ENCODE peak calls at places on chromosomes 11 and 22, in seven cellular contexts. S is A549, D is OCI-LY7, Q is body of pancreas, V is dorsolateral prefrontal cortex, I is heart right ventricle, G is foreskin keratinocyte. E is an unnamed sample.

GRCh38 chr11:126874276-126874675 is 126.3 kb downstream of the KIRREL3 start:
- DNase-seq in S (no peak), D (no peak), Q (no peak), V (no peak), I (no peak), G (no peak), E (no peak)

GRCh38 chr22:26709617-26710390 is 52.4 kb downstream of the MIAT start:
- DNase-seq in S (no peak), D (no peak), Q (no peak), V (no peak), I (no peak), G (no peak), E (no peak)

GRCh38 chr22:20776624-20777405 is 2.9 kb downstream of the SERPIND1 start:
- DNase-seq in S (no peak), D (no peak), Q (no peak), V (no peak), I (no peak), G (no peak), E (no peak)

GRCh38 chr11:2089536-2090165 is 49.5 kb downstream of the IGF2 start:
- DNase-seq in S (peak), D (peak), Q (no peak), V (peak), I (no peak), G (peak), E (peak)

GRCh38 chr11:126695293-126695692 is 305.3 kb downstream of the KIRREL3 start:
- DNase-seq in S (no peak), D (no peak), Q (no peak), V (no peak), I (no peak), G (no peak), E (no peak)

GRCh38 chr11:57601297-57601696 is 3.8 kb downstream of the SERPING1 start:
- DNase-seq in S (no peak), D (no peak), Q (no peak), V (no peak), I (no peak), G (no peak), E (no peak)

GRCh38 chr22:44816141-44816540 is 63.8 kb downstream of the ARHGAP8 start:
- DNase-seq in S (no peak), D (no peak), Q (no peak), V (no peak), I (no peak), G (no peak), E (no peak)

GRCh38 chr11:122895591-122895990 is 13.0 kb downstream of the JHY start:
- DNase-seq in S (no peak), D (no peak), Q (no peak), V (no peak), I (no peak), G (no peak), E (no peak)

GRCh38 chr11:46247664-46248063 is 29.8 kb upstream of the CREB3L1 start:
- DNase-seq in S (peak), D (peak), Q (peak), V (no peak), I (no peak), G (peak), E (peak)

DNA sequence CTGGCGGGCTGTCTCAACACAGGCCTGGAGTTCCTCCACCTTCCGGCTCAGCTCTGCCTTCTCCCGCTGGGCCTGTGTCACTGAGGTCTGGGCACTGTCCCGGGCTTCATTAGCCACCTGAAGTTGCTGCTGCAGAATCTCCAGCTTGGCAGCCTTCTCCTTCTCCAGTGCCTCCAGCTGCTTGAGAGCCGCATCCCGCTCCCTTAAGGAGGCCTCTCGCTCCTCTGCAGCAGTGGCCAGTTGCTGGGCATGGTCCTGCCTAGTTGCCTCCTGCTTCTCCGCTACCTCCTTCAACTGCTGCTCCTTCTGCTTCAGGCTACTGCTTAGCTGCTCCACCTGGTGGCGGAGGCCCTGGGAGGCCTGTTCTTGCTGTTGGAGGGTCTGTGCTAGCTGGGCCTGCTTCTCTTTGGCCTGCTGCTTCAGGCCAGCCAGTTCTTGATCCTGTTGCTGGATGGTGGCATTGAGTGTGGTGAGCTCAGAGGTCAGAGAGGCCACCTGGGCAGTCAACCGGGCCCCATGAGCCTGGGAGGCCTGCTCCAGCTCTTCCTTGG is 16.9 kb downstream of the IL18BP start:
- DNase-seq in S (no peak), D (peak), Q (no peak), V (no peak), I (no peak), G (no peak), E (peak)
- TF ChIP-seq CTCF in S (peak), D (peak), Q (no peak), V (peak), I (peak), G (peak), E (no peak)

GRCh38 chr11:44343778-44344424 is 34.0 kb upstream of the ALX4 start:
- DNase-seq in S (no peak), D (no peak), Q (no peak), V (no peak), I (no peak), G (no peak), E (no peak)

GRCh38 chr11:44339530-44339883 is 29.6 kb upstream of the ALX4 start:
- DNase-seq in S (no peak), D (no peak), Q (no peak), V (no peak), I (no peak), G (no peak), E (no peak)

GRCh38 chr11:44345781-44346180 is 35.8 kb upstream of the ALX4 start:
- DNase-seq in S (no peak), D (no peak), Q (no peak), V (no peak), I (no peak), G (no peak), E (no peak)

GRCh38 chr11:44340656-44341055 is 30.7 kb upstream of the ALX4 start:
- DNase-seq in S (no peak), D (no peak), Q (no peak), V (no peak), I (no peak), G (no peak), E (no peak)

DNA sequence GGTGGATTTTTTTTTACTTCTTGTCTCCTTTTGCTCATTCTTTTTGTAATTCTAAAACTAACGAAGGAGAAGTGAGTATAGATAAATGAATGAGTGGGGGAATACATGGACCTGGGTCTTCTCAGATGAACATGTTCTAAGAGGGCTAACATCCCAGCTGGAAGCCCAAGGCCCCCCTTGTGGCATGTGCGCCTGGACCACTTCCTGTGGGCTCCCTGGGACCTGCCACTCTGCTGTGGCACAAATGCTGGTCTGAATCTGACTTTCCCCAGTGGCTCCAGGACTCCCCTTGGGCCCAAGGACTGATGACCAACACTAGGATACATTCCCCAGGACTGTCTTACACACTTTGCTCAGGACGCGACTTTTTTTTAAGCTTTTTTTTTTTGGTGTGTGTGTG is 32.7 kb upstream of the ALX4 start:
- DNase-seq in S (no peak), D (no peak), Q (no peak), V (peak), I (no peak), G (no peak), E (no peak)
- TF ChIP-seq CTCF in S (no peak), D (no peak), Q (no peak), V (no peak), I (no peak), G (no peak), E (no peak)

GRCh38 chr22:37492428-37493344 is 6.5 kb upstream of the MFNG start:
- DNase-seq in S (peak), D (peak), Q (no peak), V (no peak), I (no peak), G (no peak), E (peak)
- TF ChIP-seq CTCF in S (peak), D (peak), Q (no peak), V (peak), I (peak), G (peak), E (peak)

GRCh38 chr11:71089571-71089970 is 162.8 kb downstream of the SHANK2 start:
- DNase-seq in S (no peak), D (no peak), Q (no peak), V (no peak), I (no peak), G (no peak), E (no peak)

GRCh38 chr11:71084306-71085012 is 167.9 kb downstream of the SHANK2 start:
- DNase-seq in S (no peak), D (no peak), Q (no peak), V (no peak), I (no peak), G (no peak), E (no peak)

GRCh38 chr11:71082454-71082853 is 169.9 kb downstream of the SHANK2 start:
- DNase-seq in S (no peak), D (no peak), Q (no peak), V (no peak), I (no peak), G (no peak), E (no peak)

GRCh38 chr11:71083105-71083504 is 169.3 kb downstream of the SHANK2 start:
- DNase-seq in S (no peak), D (no peak), Q (no peak), V (no peak), I (no peak), G (no peak), E (no peak)

DNA sequence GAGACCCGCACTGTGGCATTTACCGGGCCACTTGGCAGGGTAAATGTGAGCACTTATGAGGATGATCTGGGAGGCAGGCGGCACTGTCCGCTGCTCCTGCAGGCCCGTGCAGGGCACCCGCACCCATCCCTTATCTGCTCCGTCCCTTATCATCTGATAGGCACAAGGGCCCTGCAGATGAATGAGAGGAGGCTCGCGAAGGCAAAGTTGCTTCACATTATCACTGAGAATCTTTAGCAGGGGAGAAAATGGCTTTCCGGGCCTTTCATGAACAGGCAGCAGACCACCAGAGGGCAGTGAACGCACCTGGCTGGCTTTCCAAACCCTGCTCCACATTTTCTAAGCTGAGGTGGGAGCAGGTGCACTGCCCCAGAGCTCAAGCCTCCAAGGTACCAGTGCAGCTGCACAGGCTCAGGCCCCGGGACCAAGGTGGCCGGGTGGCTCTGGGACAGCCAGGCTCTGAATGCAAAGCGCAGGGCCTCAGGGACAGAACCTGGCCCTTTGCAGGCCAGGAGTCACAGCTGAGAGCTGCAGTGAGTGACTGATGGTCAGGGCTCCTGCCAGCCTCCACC is 165.6 kb downstream of the SHANK2 start:
- DNase-seq in S (peak), D (peak), Q (peak), V (no peak), I (no peak), G (no peak), E (peak)
- TF ChIP-seq CTCF in S (peak), D (peak), Q (peak), V (peak), I (peak), G (peak), E (peak)

DNA sequence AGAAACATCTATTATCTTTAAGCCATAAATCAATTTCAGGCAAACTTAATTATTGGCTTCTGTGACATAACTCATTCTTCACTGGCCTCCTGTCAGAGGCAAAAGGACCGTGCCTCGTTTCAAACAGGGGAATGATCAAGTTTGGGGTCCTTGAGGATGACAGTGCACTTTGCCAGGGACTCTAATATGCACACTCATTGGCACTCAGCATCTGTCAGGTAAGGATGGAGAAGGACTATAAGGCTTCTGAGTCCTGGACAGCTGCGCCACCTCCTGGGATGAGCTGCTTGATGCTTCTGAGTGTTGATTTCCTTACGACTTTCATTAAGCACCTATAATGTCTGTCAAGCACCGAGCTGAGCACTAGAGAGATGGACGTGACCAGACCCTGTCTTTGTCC is 20.2 kb downstream of the BPIFC start:
- DNase-seq in S (peak), D (peak), Q (no peak), V (no peak), I (no peak), G (peak), E (peak)
- TF ChIP-seq CTCF in S (peak), D (peak), Q (no peak), V (no peak), I (no peak), G (peak), E (no peak)

DNA sequence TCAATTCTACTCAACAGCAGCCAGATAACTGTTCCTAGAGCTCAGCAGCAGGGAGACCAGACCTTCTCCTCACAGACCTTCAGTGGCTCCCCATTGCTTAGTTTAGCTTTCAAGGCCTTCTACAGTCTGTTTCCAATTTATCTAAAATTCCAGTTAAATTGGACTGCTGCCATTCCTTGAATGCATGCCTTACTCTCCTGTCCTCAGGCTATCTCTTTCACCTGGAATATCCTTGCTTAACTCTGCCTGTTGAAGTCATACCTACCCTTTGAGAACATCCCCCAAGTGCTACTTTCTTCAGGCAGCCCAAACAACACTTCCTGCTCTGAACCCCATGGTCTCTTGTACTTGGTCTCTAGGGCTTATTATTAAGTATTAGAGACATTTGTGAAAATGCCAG is 120.7 kb upstream of the TENM4 start:
- DNase-seq in S (no peak), D (no peak), Q (no peak), V (no peak), I (no peak), G (peak), E (no peak)
- TF ChIP-seq CTCF in S (no peak), D (no peak), Q (no peak), V (no peak), I (no peak), G (no peak), E (no peak)

GRCh38 chr22:41245917-41246499 is 5.3 kb upstream of the CHADL start:
- DNase-seq in S (no peak), D (no peak), Q (no peak), V (no peak), I (no peak), G (no peak), E (no peak)
- TF ChIP-seq CTCF in S (no peak), D (peak), Q (no peak), V (no peak), I (no peak), G (peak), E (no peak)

GRCh38 chr11:14775897-14776296 is 116.1 kb downstream of the CYP2R1 start:
- DNase-seq in S (no peak), D (no peak), Q (no peak), V (no peak), I (no peak), G (no peak), E (no peak)

GRCh38 chr11:14768789-14769188 is 123.2 kb downstream of the CYP2R1 start:
- DNase-seq in S (no peak), D (no peak), Q (no peak), V (no peak), I (no peak), G (no peak), E (no peak)

GRCh38 chr11:14774738-14775137 is 117.3 kb downstream of the CYP2R1 start:
- DNase-seq in S (no peak), D (no peak), Q (no peak), V (no peak), I (no peak), G (peak), E (no peak)

GRCh38 chr11:14773755-14774154 is 118.3 kb downstream of the CYP2R1 start:
- DNase-seq in S (no peak), D (peak), Q (no peak), V (no peak), I (no peak), G (no peak), E (peak)
- TF ChIP-seq CTCF in S (no peak), D (peak), Q (no peak), V (peak), I (no peak), G (peak), E (no peak)